ENCODE peak calls at places on chromosomes 4 and X, in seven cellular contexts. One of them, this sample, is unnamed.

GRCh38 chr4:104592894-104593470 is 98.3 kb upstream of the CXXC4 start:
- DNase-seq in retina: peak; percentile 10
- DNase-seq in mammary epithelial cell: no peak
- DNase-seq in body of pancreas: no peak
- DNase-seq in NCI-H446: no peak
- DNase-seq in GM12878: no peak
- DNase-seq in NCI-H774: no peak
- DNase-seq in this sample: no peak

GRCh38 chr4:169143335-169143734 is 127.4 kb downstream of the SH3RF1 start:
- DNase-seq in NCI-H446: no peak
- DNase-seq in retina: peak; percentile 25
- DNase-seq in GM12878: no peak
- DNase-seq in mammary epithelial cell: no peak
- DNase-seq in NCI-H774: no peak
- DNase-seq in body of pancreas: no peak
- DNase-seq in this sample: no peak

GRCh38 chr4:27931584-27931983 is 1070.9 kb downstream of the STIM2 start:
- DNase-seq in body of pancreas: no peak
- DNase-seq in mammary epithelial cell: no peak
- DNase-seq in GM12878: no peak
- DNase-seq in NCI-H446: no peak
- DNase-seq in NCI-H774: no peak
- DNase-seq in retina: no peak
- DNase-seq in this sample: no peak

GRCh38 chrX:47169726-47170515 is 23.7 kb upstream of the UBA1 start:
- DNase-seq in NCI-H774: no peak
- DNase-seq in NCI-H446: peak; percentile 23
- DNase-seq in retina: no peak
- DNase-seq in body of pancreas: no peak
- DNase-seq in GM12878: no peak
- DNase-seq in mammary epithelial cell: no peak
- DNase-seq in this sample: no peak

GRCh38 chr4:151864068-151864467 is 103.3 kb upstream of the GATB start:
- DNase-seq in retina: no peak
- DNase-seq in GM12878: no peak
- DNase-seq in mammary epithelial cell: no peak
- DNase-seq in NCI-H774: no peak
- DNase-seq in body of pancreas: no peak
- DNase-seq in NCI-H446: no peak
- DNase-seq in this sample: no peak

GRCh38 chr4:88134536-88135361 is 23.7 kb downstream of the ABCG2 start:
- DNase-seq in body of pancreas: no peak
- DNase-seq in mammary epithelial cell: no peak
- DNase-seq in NCI-H446: no peak
- DNase-seq in NCI-H774: no peak
- DNase-seq in retina: no peak
- DNase-seq in GM12878: no peak
- DNase-seq in this sample: peak; percentile 60

GRCh38 chrX:121958886-121959285 is 911.5 kb downstream of the GLUD2 start:
- DNase-seq in body of pancreas: no peak
- DNase-seq in GM12878: no peak
- DNase-seq in NCI-H446: no peak
- DNase-seq in retina: no peak
- DNase-seq in NCI-H774: no peak
- DNase-seq in mammary epithelial cell: peak; percentile 57
- DNase-seq in this sample: no peak

GRCh38 chrX:78708830-78709229 is 38.7 kb upstream of the LPAR4 start:
- DNase-seq in body of pancreas: no peak
- DNase-seq in retina: no peak
- DNase-seq in GM12878: no peak
- DNase-seq in NCI-H774: no peak
- DNase-seq in NCI-H446: no peak
- DNase-seq in mammary epithelial cell: no peak
- DNase-seq in this sample: no peak

GRCh38 chr4:152259866-152260265 is 276.0 kb downstream of the FBXW7 start:
- DNase-seq in body of pancreas: no peak
- DNase-seq in GM12878: no peak
- DNase-seq in NCI-H446: no peak
- DNase-seq in mammary epithelial cell: peak; percentile 96
- DNase-seq in NCI-H774: no peak
- DNase-seq in retina: no peak
- DNase-seq in this sample: no peak

GRCh38 chr4:14787221-14787620 is 215.1 kb upstream of the CPEB2 start:
- DNase-seq in NCI-H446: no peak
- DNase-seq in GM12878: no peak
- DNase-seq in body of pancreas: no peak
- DNase-seq in retina: no peak
- DNase-seq in mammary epithelial cell: no peak
- DNase-seq in NCI-H774: no peak
- DNase-seq in this sample: no peak

GRCh38 chr4:106201373-106201772 is 114.6 kb downstream of the TBCK start:
- DNase-seq in NCI-H774: no peak
- DNase-seq in NCI-H446: peak; percentile 18
- DNase-seq in retina: no peak
- DNase-seq in body of pancreas: no peak
- DNase-seq in mammary epithelial cell: peak; percentile 8
- DNase-seq in GM12878: no peak
- DNase-seq in this sample: no peak

This sample was measured in transverse colon.